ENCODE peak calls at places on chromosomes 6 and 20, in five cellular contexts. W, Y, L, S and V are unnamed samples.

GRCh38 chr6:92942549-92942948 is 476.8 kb downstream of the EPHA7 start:
- DNase-seq in L (no peak), W (no peak), S (no peak), Y (no peak), V (no peak)

GRCh38 chr20:36845288-36845969 is 30.5 kb upstream of the TLDC2 start:
- DNase-seq in S (no peak), W (no peak), L (peak; percentile 77), Y (no peak), V (no peak)

GRCh38 chr20:51374961-51375360 is 167.6 kb downstream of the NFATC2 start:
- DNase-seq in Y (no peak), S (no peak), W (no peak), L (no peak), V (no peak)

GRCh38 chr20:56323656-56324055 is 35.1 kb upstream of the FAM210B start:
- DNase-seq in W (no peak), S (no peak), Y (no peak), L (no peak), V (no peak)

GRCh38 chr6:38149526-38149925 is 330.0 kb downstream of the ZFAND3 start:
- DNase-seq in S (no peak), W (no peak), L (no peak), Y (no peak), V (no peak)

GRCh38 chr6:168368063-168368835 is 48.7 kb upstream of the DACT2 start:
- DNase-seq in Y (no peak), W (no peak), L (no peak), S (no peak), V (no peak)

GRCh38 chr6:2197177-2197671 is 48.2 kb downstream of the GMDS start:
- DNase-seq in L (no peak), S (no peak), W (no peak), Y (no peak), V (no peak)

GRCh38 chr20:57742506-57743180 is 32.8 kb upstream of the PMEPA1 start:
- DNase-seq in W (no peak), Y (peak; percentile 43), L (peak; percentile 7), S (no peak), V (no peak)

GRCh38 chr20:6663104-6663503 is 104.4 kb upstream of the BMP2 start:
- DNase-seq in Y (no peak), L (no peak), W (no peak), S (no peak), V (no peak)